ENCODE peak calls at places on chromosomes 13 and 19, in eight cellular contexts. F is stimulated activated CD4-positive, alpha-beta T cell treated with anti-CD3 and anti-CD28 coated beads, Interleukin-4, amount 100 ng/mL, for 1 hour; Q is cardiac fibroblast; M is stimulated activated CD8-positive, alpha-beta memory T cell treated with anti-CD3 and anti-CD28 coated beads, Interleukin-15, amount 100 ng/mL, for 24 hours; L is NCI-H146; V is activated T-helper 1 cell treated with anti-CD3 and anti-CD28 coated beads, Interleukin-2, amount 50 U/mL, for 16 hours; U is H9; D is aorta. E is an unnamed sample.

GRCh38 chr19:54211214-54211613 is 10.6 kb downstream of the RPS9 start:
- DNase-seq in F (no peak), Q (no peak), M (no peak), L (no peak), V (no peak), U (no peak), D (peak), E (no peak)

GRCh38 chr13:94416454-94417080 is 62.9 kb downstream of the DCT start:
- DNase-seq in F (no peak), Q (peak), M (no peak), L (peak), V (no peak), U (peak), D (no peak), E (peak)

GRCh38 chr19:49335071-49335783 is at the start of gene CD37:
- DNase-seq in F (peak), Q (no peak), M (no peak), L (no peak), V (no peak), U (peak), D (peak), E (no peak)

GRCh38 chr13:19172647-19173030 is 9.0 kb downstream of the TUBA3C start:
- DNase-seq in F (no peak), Q (no peak), M (no peak), L (no peak), V (no peak), U (no peak), D (no peak), E (no peak)

GRCh38 chr13:23384111-23384510 is 49.4 kb downstream of the SACS start:
- DNase-seq in F (peak), Q (peak), M (no peak), L (no peak), V (no peak), U (no peak), D (no peak), E (no peak)

GRCh38 chr19:2035590-2035991 is 15.5 kb downstream of the MKNK2 start:
- DNase-seq in F (no peak), Q (no peak), M (no peak), L (no peak), V (no peak), U (peak), D (no peak), E (no peak)

GRCh38 chr13:39144941-39145533 is 106.8 kb downstream of the NHLRC3 start:
- DNase-seq in F (peak), Q (peak), M (no peak), L (peak), V (no peak), U (peak), D (peak), E (peak)

GRCh38 chr13:67023088-67023893 is 206.8 kb downstream of the PCDH9 start:
- DNase-seq in F (no peak), Q (peak), M (no peak), L (no peak), V (no peak), U (peak), D (no peak), E (no peak)

GRCh38 chr19:5850743-5851293 is 431 bp downstream of the FUT3 start:
- DNase-seq in F (no peak), Q (peak), M (no peak), L (no peak), V (no peak), U (no peak), D (no peak), E (peak)

GRCh38 chr19:49409441-49410029 is 13.7 kb downstream of the PTH2 start:
- DNase-seq in F (no peak), Q (no peak), M (no peak), L (peak), V (no peak), U (no peak), D (no peak), E (no peak)

GRCh38 chr19:2533686-2534085 is 57.8 kb downstream of the GADD45B start:
- DNase-seq in F (no peak), Q (peak), M (no peak), L (no peak), V (no peak), U (no peak), D (no peak), E (no peak)

GRCh38 chr13:112744306-112745021 is 54.6 kb downstream of the ATP11A start:
- DNase-seq in F (no peak), Q (peak), M (no peak), L (peak), V (no peak), U (no peak), D (no peak), E (no peak)

GRCh38 chr19:48290341-48290922 is 20.6 kb downstream of the ZNF114 start:
- DNase-seq in F (no peak), Q (peak), M (no peak), L (peak), V (no peak), U (peak), D (no peak), E (no peak)

GRCh38 chr13:46961719-46962118 is 64.9 kb upstream of the HTR2A start:
- DNase-seq in F (no peak), Q (peak), M (no peak), L (no peak), V (no peak), U (no peak), D (no peak), E (no peak)

GRCh38 chr19:13483215-13483614 is 23.1 kb downstream of the CACNA1A start:
- DNase-seq in F (no peak), Q (no peak), M (no peak), L (no peak), V (no peak), U (no peak), D (no peak), E (no peak)

GRCh38 chr13:102763745-102764144 is 9.8 kb downstream of the TEX30 start:
- DNase-seq in F (no peak), Q (no peak), M (no peak), L (no peak), V (no peak), U (no peak), D (no peak), E (no peak)

GRCh38 chr13:41457589-41458186 is 338 bp downstream of the RGCC start:
- DNase-seq in F (peak), Q (no peak), M (no peak), L (peak), V (no peak), U (no peak), D (no peak), E (no peak)

GRCh38 chr13:109787135-109787954 is 962 bp upstream of the IRS2 start:
- DNase-seq in F (no peak), Q (peak), M (no peak), L (peak), V (peak), U (peak), D (peak), E (peak)

E was measured in D341Med.